ENCODE peak calls at places on chromosomes 7 and 10, in six cellular contexts. L is ovary, P is A549, E is neural progenitor cell, D is colonic mucosa, X is GM06990. J is an unnamed sample.

GRCh38 chr10:32149257-32149955 is 93.2 kb upstream of the KIF5B start:
- DNase-seq in L (peak; percentile 89), P (peak; percentile 66), E (no peak), D (peak; percentile 46), X (peak; percentile 29), J (peak; percentile 86)

GRCh38 chr7:81937091-81937490 is 167.2 kb upstream of the HGF start:
- DNase-seq in L (no peak), P (no peak), E (no peak), D (no peak), X (no peak), J (no peak)

GRCh38 chr7:120114626-120115025 is 158.3 kb upstream of the KCND2 start:
- DNase-seq in L (no peak), P (no peak), E (no peak), D (no peak), X (no peak), J (no peak)

GRCh38 chr10:2463301-2463700 is 604.0 kb upstream of the PFKP start:
- DNase-seq in L (no peak), P (no peak), E (no peak), D (no peak), X (no peak), J (no peak)

GRCh38 chr10:124602121-124602561 is 140.5 kb downstream of the LHPP start:
- DNase-seq in L (no peak), P (no peak), E (no peak), D (no peak), X (no peak), J (no peak)

GRCh38 chr10:131031346-131031745 is 280.2 kb downstream of the TCERG1L start:
- DNase-seq in L (no peak), P (no peak), E (no peak), D (no peak), X (no peak), J (no peak)

GRCh38 chr10:17643339-17643754 is 604 bp upstream of the STAM start:
- DNase-seq in L (no peak), P (peak; percentile 87), E (peak; percentile 80), D (no peak), X (no peak), J (no peak)

GRCh38 chr7:31432166-31432565 is 81.7 kb upstream of the ITPRID1 start:
- DNase-seq in L (no peak), P (no peak), E (no peak), D (no peak), X (no peak), J (no peak)

GRCh38 chr10:49000437-49001398 is 61.1 kb upstream of the LRRC18 start:
- DNase-seq in L (no peak), P (no peak), E (no peak), D (no peak), X (no peak), J (no peak)

GRCh38 chr10:124594240-124594639 is 132.6 kb downstream of the LHPP start:
- DNase-seq in L (no peak), P (no peak), E (no peak), D (no peak), X (no peak), J (no peak)

GRCh38 chr10:110459600-110459999 is 38.1 kb upstream of the DUSP5 start:
- DNase-seq in L (no peak), P (no peak), E (no peak), D (no peak), X (no peak), J (no peak)

GRCh38 chr7:80806653-80807052 is 112.2 kb downstream of the SEMA3C start:
- DNase-seq in L (no peak), P (no peak), E (peak; percentile 6), D (no peak), X (no peak), J (no peak)

GRCh38 chr7:38169862-38170261 is 8.2 kb upstream of the STARD3NL start:
- DNase-seq in L (no peak), P (peak; percentile 27), E (no peak), D (peak; percentile 31), X (peak; percentile 54), J (peak; percentile 79)

GRCh38 chr10:1047937-1048336 is 982 bp downstream of the IDI1 start:
- DNase-seq in L (no peak), P (no peak), E (peak; percentile 62), D (peak; percentile 54), X (no peak), J (peak; percentile 41)

GRCh38 chr10:21176934-21177480 is 279.9 kb upstream of the NEBL start:
- DNase-seq in L (no peak), P (no peak), E (no peak), D (no peak), X (no peak), J (no peak)

GRCh38 chr10:95655571-95656290 is 780 bp downstream of the ALDH18A1 start:
- DNase-seq in L (no peak), P (peak; percentile 26), E (peak; percentile 47), D (peak; percentile 34), X (no peak), J (peak; percentile 34)

GRCh38 chr7:27130540-27131389 is at the start of gene HOXA4:
- DNase-seq in L (peak; percentile 91), P (peak; percentile 84), E (peak; percentile 79), D (peak; percentile 96), X (peak; percentile 53), J (no peak)

GRCh38 chr7:7183061-7183832 is 903 bp downstream of the C1GALT1 start:
- DNase-seq in L (peak; percentile 46), P (peak; percentile 52), E (peak; percentile 59), D (peak; percentile 74), X (peak; percentile 84), J (peak; percentile 76)

GRCh38 chr7:94559972-94560371 is 50.4 kb downstream of the CASD1 start:
- DNase-seq in L (no peak), P (peak; percentile 25), E (no peak), D (no peak), X (no peak), J (no peak)

GRCh38 chr7:124811341-124811740 is 45.7 kb upstream of the GPR37 start:
- DNase-seq in L (no peak), P (no peak), E (no peak), D (no peak), X (no peak), J (no peak)

GRCh38 chr10:132443605-132443997 is 46.6 kb downstream of the PWWP2B start:
- DNase-seq in L (peak; percentile 62), P (peak; percentile 51), E (no peak), D (no peak), X (no peak), J (no peak)

GRCh38 chr7:69502358-69502757 is 95.9 kb upstream of the AUTS2 start:
- DNase-seq in L (no peak), P (peak; percentile 15), E (no peak), D (no peak), X (no peak), J (no peak)

GRCh38 chr7:80859272-80859970 is 59.4 kb downstream of the SEMA3C start:
- DNase-seq in L (peak; percentile 43), P (no peak), E (peak; percentile 18), D (no peak), X (no peak), J (no peak)

GRCh38 chr10:78053201-78053868 is 19.7 kb downstream of the RPS24 start:
- DNase-seq in L (no peak), P (no peak), E (no peak), D (no peak), X (no peak), J (no peak)

GRCh38 chr10:24463683-24464426 is 254.9 kb downstream of the KIAA1217 start:
- DNase-seq in L (peak; percentile 28), P (peak; percentile 16), E (no peak), D (peak; percentile 63), X (peak; percentile 12), J (peak; percentile 41)

GRCh38 chr7:1936006-1936310 is 265.9 kb downstream of the ELFN1 start:
- DNase-seq in L (no peak), P (no peak), E (no peak), D (no peak), X (no peak), J (no peak)

GRCh38 chr10:81963606-81964005 is 88.6 kb downstream of the NRG3 start:
- DNase-seq in L (no peak), P (no peak), E (no peak), D (no peak), X (no peak), J (no peak)

GRCh38 chr7:45178241-45179225 is 20.9 kb downstream of the RAMP3 start:
- DNase-seq in L (no peak), P (peak; percentile 25), E (peak; percentile 22), D (no peak), X (no peak), J (peak; percentile 41)

GRCh38 chr7:156610130-156610529 is 30.4 kb upstream of the RNF32 start:
- DNase-seq in L (no peak), P (no peak), E (no peak), D (no peak), X (no peak), J (no peak)

GRCh38 chr10:132464256-132465192 is 67.5 kb downstream of the PWWP2B start:
- DNase-seq in L (peak; percentile 88), P (no peak), E (no peak), D (peak; percentile 62), X (no peak), J (no peak)

GRCh38 chr10:101216631-101217425 is 12.4 kb downstream of the LBX1 start:
- DNase-seq in L (no peak), P (no peak), E (peak; percentile 59), D (no peak), X (no peak), J (no peak)
- H3K4me3 ChIP-seq in L (no peak overlapping the region), P (peak overlapping the region; percentile 36), E (peak overlapping the region; percentile 25), D (no peak overlapping the region), X (no peak overlapping the region), J (no peak overlapping the region)

GRCh38 chr10:14556285-14556956 is 218.3 kb downstream of the FAM107B start:
- DNase-seq in L (no peak), P (peak; percentile 48), E (peak; percentile 65), D (no peak), X (no peak), J (peak; percentile 90)
- TF ChIP-seq CTCF in L (no peak), P (no peak), E (peak; percentile 50), D (no peak), X (peak; percentile 65), J (peak; percentile 56)

DNA sequence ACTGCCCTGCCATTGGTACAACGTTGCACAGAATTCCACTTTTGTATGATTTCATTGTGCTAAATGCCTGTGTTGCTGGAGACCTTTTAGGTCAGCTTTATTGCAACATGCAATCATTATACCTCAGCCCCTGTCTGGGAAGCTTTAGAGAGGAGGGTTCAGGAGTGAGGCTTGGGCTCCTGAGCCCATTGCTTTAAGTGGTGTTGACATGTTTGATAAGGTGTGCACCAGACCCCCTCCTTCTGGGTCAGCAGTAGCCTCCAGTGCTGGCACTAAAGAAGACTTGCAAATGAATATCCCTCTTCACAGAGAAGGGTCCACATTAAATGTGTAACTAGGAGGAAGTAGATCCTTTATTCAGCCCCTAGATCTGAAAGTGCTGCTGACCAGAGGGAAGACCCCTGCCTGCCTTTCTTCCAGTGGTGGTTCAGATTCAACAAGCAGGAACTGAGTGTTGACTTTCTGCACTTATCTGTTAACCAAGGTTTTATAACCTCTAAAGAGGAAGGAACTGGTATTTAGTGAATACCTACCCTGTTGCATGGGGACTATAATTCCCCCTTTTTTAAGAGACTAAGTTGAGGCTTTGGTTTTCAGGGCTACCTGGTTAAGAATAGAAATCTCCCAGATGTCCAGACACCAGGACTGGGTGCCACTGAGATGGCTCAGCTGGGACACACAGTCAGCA is 369.4 kb upstream of the IGFBP3 start:
- DNase-seq in L (no peak), P (no peak), E (no peak), D (no peak), X (no peak), J (peak; percentile 25)
- H3K4me3 ChIP-seq in L (no peak overlapping the region), P (no peak overlapping the region), E (no peak overlapping the region), D (no peak overlapping the region), X (no peak overlapping the region), J (no peak overlapping the region)

DNA sequence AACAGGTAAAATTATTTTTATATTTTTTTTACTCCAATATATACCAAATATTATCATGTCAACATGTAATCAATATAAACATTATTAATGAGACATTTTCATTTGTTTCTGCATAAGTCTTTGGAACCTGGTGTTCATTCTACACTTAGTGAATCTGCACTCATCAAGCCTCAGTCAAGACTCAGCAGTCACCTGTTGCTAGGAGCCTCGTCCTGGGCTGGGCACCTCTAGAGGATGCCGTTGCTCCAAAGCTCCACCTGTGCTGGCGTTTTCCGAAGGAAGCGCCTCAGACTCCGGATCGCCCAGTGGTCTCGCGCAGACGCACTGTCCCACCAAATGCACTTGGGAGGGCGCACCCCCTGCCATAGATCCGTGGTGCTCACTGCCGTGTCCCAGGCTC is 604.7 kb upstream of the MKI67 start:
- DNase-seq in L (no peak), P (no peak), E (no peak), D (no peak), X (no peak), J (no peak)
- TF ChIP-seq CTCF in L (no peak), P (no peak), E (no peak), D (no peak), X (no peak), J (no peak)

J was measured in GM12865.